ENCODE peak calls at places on chromosomes 4 and X, in five cellular contexts. E, V, T, S and C are unnamed samples.

GRCh38 chr4:16967722-16968121 is 69.3 kb upstream of the LDB2 start:
- DNase-seq in E (no peak), V (no peak), T (no peak), S (peak; percentile 33), C (no peak)

GRCh38 chrX:71533850-71534515 is 1.1 kb downstream of the OGT start:
- DNase-seq in E (no peak), V (peak; percentile 35), T (no peak), S (peak; percentile 45), C (peak; percentile 28)

GRCh38 chr4:183960021-183960420 is 54.9 kb downstream of the STOX2 start:
- DNase-seq in E (no peak), V (peak; percentile 14), T (peak; percentile 8), S (peak; percentile 32), C (no peak)

GRCh38 chr4:76012388-76012801 is 5.1 kb upstream of the CXCL9 start:
- DNase-seq in E (no peak), V (no peak), T (peak; percentile 63), S (no peak), C (no peak)

GRCh38 chrX:12685541-12685940 is 105.7 kb upstream of the PRPS2 start:
- DNase-seq in E (no peak), V (no peak), T (no peak), S (no peak), C (no peak)

GRCh38 chrX:40410859-40411258 is 169.9 kb upstream of the ATP6AP2 start:
- DNase-seq in E (no peak), V (no peak), T (no peak), S (no peak), C (no peak)

GRCh38 chr4:82372502-82372873 is 1.3 kb downstream of the HNRNPD start:
- DNase-seq in E (peak; percentile 24), V (peak; percentile 9), T (no peak), S (peak; percentile 66), C (peak; percentile 40)

GRCh38 chr4:172726001-172726423 is 442.6 kb upstream of the GALNT7 start:
- DNase-seq in E (no peak), V (no peak), T (no peak), S (peak; percentile 76), C (no peak)

GRCh38 chr4:38803833-38804653 is 548 bp downstream of the TLR1 start:
- DNase-seq in E (no peak), V (no peak), T (no peak), S (no peak), C (no peak)

GRCh38 chrX:107008034-107008433 is 8.0 kb upstream of the MORC4 start:
- DNase-seq in E (no peak), V (no peak), T (no peak), S (no peak), C (no peak)

GRCh38 chr4:172983014-172983413 is 185.6 kb upstream of the GALNT7 start:
- DNase-seq in E (no peak), V (no peak), T (no peak), S (no peak), C (no peak)

GRCh38 chr4:985123-985830 is 1.6 kb upstream of the IDUA start:
- DNase-seq in E (no peak), V (peak; percentile 67), T (no peak), S (peak; percentile 89), C (peak; percentile 76)

GRCh38 chr4:41795796-41796195 is 47.3 kb upstream of the PHOX2B start:
- DNase-seq in E (no peak), V (no peak), T (no peak), S (no peak), C (no peak)

GRCh38 chr4:169024762-169025161 is 14.7 kb upstream of the CBR4 start:
- DNase-seq in E (no peak), V (no peak), T (peak; percentile 11), S (no peak), C (no peak)

GRCh38 chrX:34218063-34218462 is 85.9 kb upstream of the FAM47A start:
- DNase-seq in E (no peak), V (no peak), T (no peak), S (no peak), C (no peak)

GRCh38 chr4:55321707-55322264 is 24.3 kb upstream of the SRD5A3 start:
- DNase-seq in E (peak; percentile 64), V (peak; percentile 85), T (no peak), S (peak; percentile 81), C (peak; percentile 39)

GRCh38 chr4:28007693-28008092 is 1147.1 kb downstream of the STIM2 start:
- DNase-seq in E (no peak), V (no peak), T (no peak), S (no peak), C (no peak)

GRCh38 chr4:40121515-40121914 is 64.9 kb downstream of the N4BP2 start:
- DNase-seq in E (peak; percentile 33), V (no peak), T (peak; percentile 16), S (no peak), C (no peak)

GRCh38 chr4:111806331-111806730 is 338.9 kb upstream of the FAM241A start:
- DNase-seq in E (no peak), V (peak; percentile 58), T (no peak), S (no peak), C (no peak)

GRCh38 chrX:16212436-16212835 is 45.2 kb downstream of the MAGEB17 start:
- DNase-seq in E (no peak), V (peak; percentile 9), T (no peak), S (no peak), C (no peak)

GRCh38 chrX:120308558-120308957 is 2.7 kb downstream of the TMEM255A start:
- DNase-seq in E (no peak), V (peak; percentile 20), T (no peak), S (no peak), C (no peak)

GRCh38 chr4:84750260-84750955 is 167.5 kb downstream of the CDS1 start:
- DNase-seq in E (peak; percentile 22), V (no peak), T (peak; percentile 7), S (no peak), C (no peak)

GRCh38 chrX:49308604-49309269 is 5.3 kb downstream of the GAGE10 start:
- DNase-seq in E (no peak), V (no peak), T (no peak), S (no peak), C (no peak)